ENCODE peak calls at places on chromosomes 3 and 15, in ten cellular contexts. I is tibial nerve; X is psoas muscle; H is gastrocnemius medialis; K is spleen; V is mammary epithelial cell; Y is naive thymus-derived CD4-positive, alpha-beta T cell; B is IMR-90; E is GM23248; Q is left lung. U is an unnamed sample. For H3K4me1, the result is how much of the 10 kb centered on the place peaks cover.

GRCh38 chr3:134753999-134754742 is 40.9 kb upstream of the EPHB1 start:
- DNase-seq in I (no peak), X (no peak), H (no peak), K (no peak), V (no peak), Y (no peak), B (no peak), E (peak), Q (no peak), U (no peak)

GRCh38 chr15:77738441-77739437 is 106.0 kb upstream of the LINGO1 start:
- DNase-seq in I (no peak), X (no peak), H (no peak), K (no peak), V (no peak), Y (no peak), B (no peak), E (no peak), Q (no peak), U (no peak)

GRCh38 chr15:67107014-67107812 is 41.8 kb downstream of the SMAD3 start:
- DNase-seq in I (no peak), X (peak), H (peak), K (peak), V (peak), Y (no peak), B (peak), E (peak), Q (no peak), U (peak)

GRCh38 chr3:134056464-134056891 is 26.8 kb upstream of the SLCO2A1 start:
- DNase-seq in I (no peak), X (no peak), H (no peak), K (peak), V (no peak), Y (no peak), B (peak), E (no peak), Q (no peak), U (peak)

GRCh38 chr3:141561426-141562034 is 74.7 kb downstream of the RASA2 start:
- DNase-seq in I (no peak), X (no peak), H (no peak), K (no peak), V (peak), Y (peak), B (peak), E (peak), Q (no peak), U (no peak)

GRCh38 chr3:157067114-157067513 is 92.8 kb downstream of the CCNL1 start:
- DNase-seq in I (no peak), X (no peak), H (no peak), K (peak), V (no peak), Y (peak), B (no peak), E (no peak), Q (no peak), U (no peak)

GRCh38 chr3:71444028-71444860 is 139.3 kb downstream of the FOXP1 start:
- DNase-seq in I (no peak), X (peak), H (no peak), K (peak), V (peak), Y (peak), B (peak), E (peak), Q (peak), U (peak)

GRCh38 chr15:77070500-77071337 is at the start of gene TSPAN3:
- DNase-seq in I (peak), X (peak), H (peak), K (peak), V (peak), Y (peak), B (peak), E (peak), Q (peak), U (peak)

GRCh38 chr3:16189201-16189600 is 14.7 kb downstream of the GALNT15 start:
- DNase-seq in I (no peak), X (no peak), H (no peak), K (no peak), V (no peak), Y (no peak), B (no peak), E (no peak), Q (no peak), U (no peak)

GRCh38 chr15:45185903-45186770 is 1.6 kb downstream of the SHF start:
- DNase-seq in I (no peak), X (no peak), H (no peak), K (peak), V (no peak), Y (no peak), B (peak), E (peak), Q (no peak), U (no peak)
- H3K4me3 ChIP-seq in I (peak), X (peak), H (peak), K (peak), V (no peak), Y (no peak), B (peak), E (no peak), Q (peak), U (peak)

DNA sequence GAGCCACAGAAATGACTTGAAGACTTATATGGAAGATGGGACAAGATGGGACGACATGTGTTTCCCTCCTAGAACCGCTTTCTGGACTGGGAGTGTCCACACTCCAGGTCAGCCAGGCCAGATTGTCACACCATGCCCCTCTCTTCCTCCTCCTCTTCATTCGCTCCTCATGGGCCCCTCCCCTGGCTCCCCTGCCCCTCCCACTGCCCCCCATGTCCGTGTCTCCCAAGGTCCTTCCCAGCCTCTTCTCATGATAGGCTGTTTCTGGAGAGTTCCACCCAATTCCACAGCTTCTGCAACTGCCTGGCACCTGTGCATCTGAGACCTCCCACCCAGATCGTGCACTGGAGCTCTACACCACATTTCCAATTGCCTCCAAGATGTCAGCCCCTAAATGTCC is 6.6 kb downstream of the MYO5C start:
- DNase-seq in I (no peak), X (no peak), H (no peak), K (no peak), V (no peak), Y (no peak), B (no peak), E (no peak), Q (no peak), U (no peak)
- H3K4me1 ChIP-seq in I (under half), X (under half), H (under half), K (under half), V (under half), Y (under half), B (under half), E (under half), Q (under half), U (under half)

GRCh38 chr3:86990171-86990733 is 697 bp downstream of the VGLL3 start:
- DNase-seq in I (no peak), X (peak), H (no peak), K (peak), V (peak), Y (no peak), B (peak), E (peak), Q (peak), U (peak)
- H3K4me3 ChIP-seq in I (peak), X (peak), H (peak), K (peak), V (peak), Y (no peak), B (peak), E (peak), Q (peak), U (peak)

DNA sequence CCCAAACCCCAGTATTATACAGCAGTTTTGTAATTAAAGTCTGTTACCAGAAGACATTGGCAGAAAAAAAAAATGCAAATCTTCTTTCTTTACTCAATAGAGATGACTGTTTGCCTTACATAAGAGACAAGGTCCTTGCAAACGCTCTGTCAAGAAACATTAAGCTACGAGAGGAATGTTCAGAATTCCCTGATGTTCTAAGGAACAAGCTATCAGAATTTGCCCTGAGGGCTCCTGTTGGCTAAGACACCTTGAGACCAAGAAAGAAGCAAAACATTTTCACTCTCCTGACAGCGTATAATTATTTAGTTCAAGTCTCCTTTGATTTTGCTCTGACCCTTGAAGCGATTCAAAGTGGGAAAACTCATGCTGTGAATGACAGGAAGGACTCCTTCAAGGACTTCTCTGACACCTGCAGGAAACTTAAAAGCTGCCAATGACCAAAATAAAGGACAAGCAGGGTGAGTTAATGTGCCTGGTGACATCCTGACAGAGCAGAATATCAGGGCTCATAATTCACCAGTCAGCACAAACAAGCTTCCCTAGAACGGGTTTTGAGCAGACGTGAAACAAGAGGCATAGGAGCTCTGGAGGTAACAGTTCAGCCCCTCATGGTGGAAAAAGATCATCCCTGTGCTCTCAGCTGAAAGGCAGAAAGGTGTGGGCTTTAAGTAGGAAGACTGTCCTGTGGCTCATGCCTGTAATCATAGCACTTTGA is 2.5 kb downstream of the SCAMP2 start:
- DNase-seq in I (no peak), X (no peak), H (no peak), K (no peak), V (peak), Y (no peak), B (no peak), E (no peak), Q (no peak), U (no peak)
- H3K4me1 ChIP-seq in I (half or more), X (half or more), H (half or more), K (half or more), V (half or more), Y (half or more), B (under half), E (under half), Q (half or more), U (half or more)

GRCh38 chr3:120450914-120451669 is at the start of gene FSTL1:
- DNase-seq in I (no peak), X (peak), H (peak), K (peak), V (no peak), Y (no peak), B (peak), E (peak), Q (peak), U (no peak)

GRCh38 chr3:120451670-120452220 is 953 bp upstream of the FSTL1 start:
- DNase-seq in I (no peak), X (no peak), H (no peak), K (no peak), V (no peak), Y (no peak), B (no peak), E (peak), Q (no peak), U (no peak)

GRCh38 chr3:120448707-120449650 is 1.8 kb downstream of the FSTL1 start:
- DNase-seq in I (no peak), X (peak), H (no peak), K (no peak), V (peak), Y (no peak), B (peak), E (peak), Q (no peak), U (no peak)

GRCh38 chr3:120450261-120450913 is 405 bp downstream of the FSTL1 start:
- DNase-seq in I (peak), X (peak), H (no peak), K (peak), V (peak), Y (no peak), B (no peak), E (peak), Q (peak), U (peak)

GRCh38 chr3:120449701-120450216 is 1.0 kb downstream of the FSTL1 start:
- DNase-seq in I (no peak), X (no peak), H (no peak), K (no peak), V (peak), Y (no peak), B (peak), E (peak), Q (no peak), U (no peak)
- H3K4me3 ChIP-seq in I (peak), X (peak), H (peak), K (peak), V (peak), Y (no peak), B (peak), E (peak), Q (peak), U (peak)

U was measured in stomach.